ENCODE peak calls at places on chromosomes 3 and 15, in seven cellular contexts. A is cardiac fibroblast, E is GM23338, B is fibroblast of pulmonary artery, S is H9, Z is fibroblast of mammary gland, L is mesothelial cell of epicardium. D is an unnamed sample.

GRCh38 chr3:123159926-123160635 is 41.7 kb upstream of the SEC22A start:
- DNase-seq in B (no peak), A (peak; percentile 48), S (no peak), E (no peak), Z (peak; percentile 80), L (no peak), D (no peak)

GRCh38 chr3:71341721-71342120 is 241.8 kb downstream of the FOXP1 start:
- DNase-seq in B (peak; percentile 83), A (peak; percentile 80), S (no peak), E (no peak), Z (peak; percentile 83), L (no peak), D (no peak)

GRCh38 chr3:25686766-25687165 is 22.1 kb upstream of the TOP2B start:
- DNase-seq in S (peak; percentile 37), A (no peak), Z (no peak), B (no peak), L (no peak), E (peak; percentile 32), D (no peak)

GRCh38 chr3:38587548-38588131 is 61.8 kb downstream of the SCN5A start:
- DNase-seq in L (peak; percentile 6), Z (no peak), A (no peak), B (no peak), E (no peak), S (peak; percentile 19), D (peak; percentile 6)

GRCh38 chr3:71520186-71521020 is 63.1 kb downstream of the FOXP1 start:
- DNase-seq in S (no peak), A (peak; percentile 17), E (no peak), Z (no peak), L (no peak), B (no peak), D (no peak)

GRCh38 chr3:103089758-103090157 is 654.9 kb downstream of the ZPLD1 start:
- DNase-seq in L (no peak), A (no peak), Z (no peak), E (no peak), S (no peak), B (no peak), D (no peak)

GRCh38 chr15:63198315-63198714 is 8.9 kb downstream of the RAB8B start:
- DNase-seq in S (no peak), L (no peak), E (no peak), Z (no peak), B (peak; percentile 79), A (no peak), D (no peak)

GRCh38 chr3:140706360-140706759 is 28.5 kb downstream of the TRIM42 start:
- DNase-seq in E (no peak), Z (peak; percentile 72), A (no peak), S (no peak), B (no peak), L (no peak), D (no peak)

GRCh38 chr3:53630547-53630946 is 136.1 kb downstream of the CACNA1D start:
- DNase-seq in E (no peak), S (no peak), Z (no peak), B (no peak), L (no peak), A (no peak), D (no peak)

GRCh38 chr3:138307896-138308295 is 21.8 kb downstream of the NME9 start:
- DNase-seq in E (no peak), S (no peak), B (no peak), Z (no peak), A (no peak), L (no peak), D (no peak)

GRCh38 chr3:121545049-121545563 is 682 bp downstream of the POLQ start:
- DNase-seq in E (peak; percentile 33), L (no peak), B (peak; percentile 8), Z (peak; percentile 15), A (peak; percentile 35), S (no peak), D (no peak)

GRCh38 chr3:25423780-25424179 is 4.3 kb upstream of the RARB start:
- DNase-seq in S (no peak), L (no peak), A (peak; percentile 76), E (no peak), Z (peak; percentile 70), B (peak; percentile 51), D (no peak)

GRCh38 chr3:53109190-53109589 is 21.0 kb downstream of the RFT1 start:
- DNase-seq in A (peak; percentile 83), Z (peak; percentile 78), B (peak; percentile 76), S (no peak), E (no peak), L (no peak), D (no peak)

GRCh38 chr3:182046365-182046764 is 334.6 kb downstream of the SOX2 start:
- DNase-seq in L (no peak), B (no peak), Z (no peak), E (peak; percentile 11), S (no peak), A (no peak), D (no peak)

GRCh38 chr3:152769523-152769922 is 65.4 kb upstream of the P2RY1 start:
- DNase-seq in L (no peak), S (no peak), A (peak; percentile 43), B (peak; percentile 81), E (no peak), Z (peak; percentile 24), D (no peak)

GRCh38 chr3:102712896-102713295 is 278.1 kb downstream of the ZPLD1 start:
- DNase-seq in B (no peak), E (no peak), L (no peak), S (no peak), A (no peak), Z (no peak), D (no peak)

GRCh38 chr15:36468746-36469145 is 110.7 kb upstream of the CDIN1 start:
- DNase-seq in S (no peak), L (no peak), B (peak; percentile 81), A (peak; percentile 65), Z (peak; percentile 63), E (no peak), D (no peak)

GRCh38 chr3:157086053-157086761 is 73.7 kb downstream of the CCNL1 start:
- DNase-seq in S (no peak), Z (no peak), L (no peak), A (no peak), B (no peak), E (no peak), D (no peak)

GRCh38 chr3:30290479-30290878 is 315.9 kb upstream of the TGFBR2 start:
- DNase-seq in A (no peak), Z (no peak), B (no peak), E (no peak), L (no peak), S (peak; percentile 27), D (no peak)

GRCh38 chr15:56913670-56914069 is 4.8 kb upstream of the TCF12 start:
- DNase-seq in S (no peak), E (peak; percentile 38), A (peak; percentile 68), B (peak; percentile 79), L (no peak), Z (no peak), D (no peak)

GRCh38 chr3:49411550-49411967 is 217 bp downstream of the RHOA start:
- DNase-seq in S (no peak), Z (no peak), E (peak; percentile 74), A (no peak), B (no peak), L (peak; percentile 35), D (no peak)

GRCh38 chr15:52463638-52464037 is 65.0 kb downstream of the MYO5A start:
- DNase-seq in A (peak; percentile 39), Z (peak; percentile 46), S (no peak), E (no peak), B (peak; percentile 24), L (no peak), D (no peak)

GRCh38 chr15:85501574-85501973 is 121.2 kb downstream of the AKAP13 start:
- DNase-seq in Z (peak; percentile 16), A (no peak), L (no peak), S (no peak), E (no peak), B (no peak), D (no peak)

GRCh38 chr15:80070840-80071239 is 11.4 kb downstream of the ZFAND6 start:
- DNase-seq in A (peak; percentile 65), L (no peak), B (peak; percentile 61), E (no peak), S (no peak), Z (peak; percentile 76), D (no peak)

GRCh38 chr15:71413419-71413818 is 298.1 kb downstream of the THSD4 start:
- DNase-seq in L (no peak), S (no peak), Z (no peak), B (no peak), E (no peak), A (no peak), D (no peak)

GRCh38 chr15:63395730-63396545 is 14.3 kb upstream of the CA12 start:
- DNase-seq in Z (no peak), A (no peak), L (no peak), B (no peak), E (no peak), S (no peak), D (no peak)

GRCh38 chr3:72996473-72997333 is at the start of gene PPP4R2:
- DNase-seq in E (peak; percentile 95), S (peak; percentile 89), L (peak; percentile 83), Z (peak; percentile 81), B (peak; percentile 90), A (peak; percentile 90), D (peak; percentile 96)
- TF ChIP-seq CTCF in E (no peak), S (no peak), L (no peak), Z (no peak), B (no peak), A (no peak), D (no peak)

GRCh38 chr3:17974206-17974841 is 231.9 kb upstream of the TBC1D5 start:
- DNase-seq in A (peak; percentile 27), E (no peak), B (peak; percentile 7), L (no peak), S (no peak), Z (peak; percentile 16), D (no peak)
- TF ChIP-seq CTCF in A (peak; percentile 37), E (peak; percentile 23), B (peak; percentile 39), L (no peak), S (peak; percentile 36), Z (peak; percentile 37), D (no peak)

GRCh38 chr15:68794869-68795268 is 25.8 kb downstream of the ANP32A start:
- DNase-seq in Z (no peak), S (no peak), B (peak; percentile 14), L (no peak), E (no peak), A (peak; percentile 19), D (no peak)
- TF ChIP-seq CTCF in Z (no peak), S (no peak), B (no peak), L (no peak), E (no peak), A (no peak), D (no peak)

GRCh38 chr3:14914777-14915113 is 32.6 kb upstream of the NR2C2 start:
- DNase-seq in S (peak; percentile 18), L (no peak), A (no peak), E (no peak), B (no peak), Z (no peak), D (no peak)

GRCh38 chr3:14911651-14912050 is 35.7 kb upstream of the NR2C2 start:
- DNase-seq in L (no peak), E (no peak), S (peak; percentile 9), A (no peak), B (no peak), Z (no peak), D (no peak)

GRCh38 chr3:14913071-14913925 is 34.1 kb upstream of the NR2C2 start:
- DNase-seq in E (no peak), A (no peak), Z (no peak), S (peak; percentile 24), L (no peak), B (no peak), D (no peak)

GRCh38 chr3:14915636-14916222 is 31.7 kb upstream of the NR2C2 start:
- DNase-seq in Z (no peak), L (no peak), E (no peak), S (peak; percentile 12), B (no peak), A (peak; percentile 5), D (no peak)

GRCh38 chr3:14913926-14914776 is 33.2 kb upstream of the NR2C2 start:
- DNase-seq in Z (no peak), A (no peak), E (peak; percentile 67), B (no peak), S (peak; percentile 47), L (no peak), D (no peak)
- TF ChIP-seq CTCF in Z (no peak), A (no peak), E (peak; percentile 71), B (no peak), S (peak; percentile 68), L (peak; percentile 46), D (no peak)

D was measured in activated B cell treated with CpG ODN at 0.5 μM for 24 hours.